ENCODE peak calls at places on chromosomes 3 and 15, in nine cellular contexts. J, Y, T, L, F, D, O, W and C are unnamed samples.
A peak's percentile ranks its signal among the peaks of the same experiment; 100 is the strongest.

GRCh38 chr3:137217733-137218132 is 259.9 kb downstream of the IL20RB start:
- DNase-seq in J (no peak), Y (no peak), T (no peak), L (peak; percentile 5), F (no peak), D (no peak), O (no peak), W (peak; percentile 2), C (no peak)

GRCh38 chr15:66178531-66178910 is 75.0 kb downstream of the MEGF11 start:
- DNase-seq in J (no peak), Y (no peak), T (no peak), L (peak; percentile 23), F (no peak), D (no peak), O (no peak), W (no peak), C (no peak)

GRCh38 chr3:113783463-113783862 is 36.6 kb downstream of the ATP6V1A start:
- DNase-seq in J (no peak), Y (peak; percentile 76), T (no peak), L (no peak), F (peak; percentile 13), D (no peak), O (no peak), W (peak; percentile 93), C (peak; percentile 98)

GRCh38 chr15:62847900-62848489 is 194.6 kb upstream of the TPM1 start:
- DNase-seq in J (no peak), Y (peak; percentile 44), T (peak; percentile 80), L (peak; percentile 87), F (no peak), D (no peak), O (peak; percentile 40), W (peak; percentile 64), C (peak; percentile 27)

GRCh38 chr3:177835008-177835407 is 637.7 kb upstream of the TBL1XR1 start:
- DNase-seq in J (peak; percentile 29), Y (peak; percentile 99), T (no peak), L (no peak), F (peak; percentile 35), D (no peak), O (no peak), W (peak; percentile 98), C (peak; percentile 99)

GRCh38 chr15:99324082-99324620 is 72.9 kb downstream of the LRRC28 start:
- DNase-seq in J (no peak), Y (peak; percentile 89), T (no peak), L (no peak), F (peak; percentile 8), D (no peak), O (no peak), W (peak; percentile 83), C (peak; percentile 94)

GRCh38 chr3:177787279-177788041 is 590.2 kb upstream of the TBL1XR1 start:
- DNase-seq in J (no peak), Y (no peak), T (no peak), L (no peak), F (no peak), D (no peak), O (no peak), W (no peak), C (no peak)

GRCh38 chr3:193680220-193680619 is 87.2 kb downstream of the OPA1 start:
- DNase-seq in J (no peak), Y (peak; percentile 62), T (no peak), L (no peak), F (no peak), D (no peak), O (no peak), W (peak; percentile 18), C (peak; percentile 54)

GRCh38 chr3:115899535-115899934 is 276.2 kb downstream of the GAP43 start:
- DNase-seq in J (no peak), Y (no peak), T (no peak), L (no peak), F (no peak), D (no peak), O (no peak), W (no peak), C (no peak)

GRCh38 chr3:100159564-100160153 is 45.4 kb upstream of the FILIP1L start:
- DNase-seq in J (no peak), Y (peak; percentile 38), T (no peak), L (no peak), F (no peak), D (no peak), O (no peak), W (peak; percentile 86), C (peak; percentile 86)

GRCh38 chr3:178393833-178394232 is 142.4 kb upstream of the KCNMB2 start:
- DNase-seq in J (no peak), Y (peak; percentile 26), T (no peak), L (no peak), F (peak; percentile 7), D (no peak), O (no peak), W (peak; percentile 86), C (peak; percentile 73)

GRCh38 chr3:128340198-128340903 is 126.3 kb downstream of the DNAJB8 start:
- DNase-seq in J (no peak), Y (no peak), T (no peak), L (no peak), F (no peak), D (no peak), O (no peak), W (no peak), C (no peak)

GRCh38 chr3:127822166-127822835 is at the start of gene MGLL:
- DNase-seq in J (no peak), Y (no peak), T (peak; percentile 51), L (no peak), F (peak; percentile 52), D (no peak), O (no peak), W (peak; percentile 64), C (peak; percentile 35)

GRCh38 chr15:40338921-40339620 is 1.7 kb downstream of the CCDC9B start:
- DNase-seq in J (no peak), Y (peak; percentile 98), T (peak; percentile 56), L (no peak), F (peak; percentile 87), D (no peak), O (no peak), W (peak; percentile 99), C (peak; percentile 91)

GRCh38 chr3:123853686-123854372 is 30.3 kb downstream of the MYLK start:
- DNase-seq in J (no peak), Y (no peak), T (no peak), L (no peak), F (no peak), D (no peak), O (no peak), W (no peak), C (no peak)

GRCh38 chr3:188861847-188862740 is 309.7 kb upstream of the TPRG1 start:
- DNase-seq in J (no peak), Y (peak; percentile 51), T (no peak), L (no peak), F (no peak), D (no peak), O (no peak), W (no peak), C (peak; percentile 72)

GRCh38 chr15:96565266-96565665 is 234.8 kb downstream of the NR2F2 start:
- DNase-seq in J (no peak), Y (peak; percentile 29), T (no peak), L (no peak), F (no peak), D (no peak), O (no peak), W (peak; percentile 42), C (no peak)

GRCh38 chr3:194148383-194148782 is 12.4 kb downstream of the HES1 start:
- DNase-seq in J (no peak), Y (peak; percentile 55), T (peak; percentile 72), L (no peak), F (peak; percentile 47), D (no peak), O (no peak), W (peak; percentile 24), C (peak; percentile 58)

GRCh38 chr15:78399081-78399480 is 38.9 kb upstream of the IREB2 start:
- DNase-seq in J (no peak), Y (no peak), T (no peak), L (no peak), F (no peak), D (no peak), O (no peak), W (no peak), C (no peak)

GRCh38 chr15:38036790-38037338 is 102.4 kb downstream of the TMCO5A start:
- DNase-seq in J (no peak), Y (no peak), T (no peak), L (no peak), F (no peak), D (no peak), O (no peak), W (no peak), C (no peak)

GRCh38 chr3:72116226-72116625 is 331.3 kb upstream of the PROK2 start:
- DNase-seq in J (no peak), Y (no peak), T (no peak), L (no peak), F (no peak), D (no peak), O (no peak), W (no peak), C (no peak)

GRCh38 chr3:17639765-17640164 is 102.7 kb downstream of the TBC1D5 start:
- DNase-seq in J (no peak), Y (peak; percentile 87), T (no peak), L (no peak), F (no peak), D (no peak), O (no peak), W (peak; percentile 92), C (peak; percentile 84)

GRCh38 chr15:41011055-41011815 is 58.0 kb downstream of the CHAC1 start:
- DNase-seq in J (no peak), Y (no peak), T (no peak), L (no peak), F (no peak), D (no peak), O (no peak), W (no peak), C (no peak)

GRCh38 chr3:131231710-131232348 is 149.7 kb upstream of the NUDT16 start:
- DNase-seq in J (no peak), Y (peak; percentile 25), T (no peak), L (no peak), F (no peak), D (no peak), O (no peak), W (peak; percentile 11), C (peak; percentile 26)